ENCODE peak calls at places on chromosomes 12 and 14, in four cellular contexts. P is fibroblast of lung; A is naive thymus-derived CD8-positive, alpha-beta T cell; U is HL-60. E is an unnamed sample.

GRCh38 chr12:54231236-54231635 is 42.5 kb upstream of the SMUG1 start:
- DNase-seq in A (no peak), P (no peak), U (no peak), E (no peak)

GRCh38 chr14:81033841-81034240 is 78.4 kb downstream of the TSHR start:
- DNase-seq in P (no peak), U (peak; percentile 34), A (no peak), E (no peak)

GRCh38 chr12:21656931-21657335 is 709 bp downstream of the LDHB start:
- DNase-seq in U (no peak), A (peak; percentile 33), P (peak; percentile 58), E (peak; percentile 47)

GRCh38 chr12:132140501-132140900 is 3.6 kb downstream of the DDX51 start:
- DNase-seq in P (no peak), U (no peak), A (peak; percentile 11), E (no peak)

GRCh38 chr14:100524233-100524932 is 62.8 kb downstream of the BEGAIN start:
- DNase-seq in U (no peak), P (no peak), A (peak; percentile 13), E (no peak)

GRCh38 chr12:109968032-109968420 is 28.1 kb downstream of the GIT2 start:
- DNase-seq in U (no peak), P (no peak), A (no peak), E (no peak)

GRCh38 chr12:122956028-122956427 is 10.2 kb downstream of the ABCB9 start:
- DNase-seq in U (no peak), A (no peak), P (no peak), E (no peak)

GRCh38 chr14:95741051-95741490 is 27.1 kb upstream of the TCL1A start:
- DNase-seq in A (no peak), U (no peak), P (no peak), E (no peak)

GRCh38 chr12:99957866-99958466 is 26.8 kb downstream of the ANKS1B start:
- DNase-seq in U (no peak), P (no peak), A (no peak), E (no peak)

GRCh38 chr14:77195766-77196165 is 14.2 kb downstream of the TMEM63C start:
- DNase-seq in A (no peak), P (no peak), U (no peak), E (no peak)

GRCh38 chr14:77584809-77585208 is 31.6 kb downstream of the SPTLC2 start:
- DNase-seq in A (no peak), P (no peak), U (no peak), E (no peak)

GRCh38 chr12:94260017-94260416 is 111.6 kb downstream of the PLXNC1 start:
- DNase-seq in A (no peak), P (no peak), U (no peak), E (no peak)

GRCh38 chr14:51290132-51290531 is 50.1 kb downstream of the TMX1 start:
- DNase-seq in A (no peak), U (no peak), P (no peak), E (no peak)

GRCh38 chr12:113246478-113247122 is 25.3 kb downstream of the TPCN1 start:
- DNase-seq in U (no peak), A (no peak), P (no peak), E (no peak)

GRCh38 chr12:121805171-121805687 is 1.4 kb downstream of the SETD1B start:
- DNase-seq in U (no peak), A (no peak), P (peak; percentile 56), E (no peak)

GRCh38 chr14:105857816-105858675 is 331.7 kb downstream of the TMEM121 start:
- DNase-seq in A (peak; percentile 15), P (no peak), U (no peak), E (no peak)

GRCh38 chr12:100646896-100647295 is 73.4 kb downstream of the GAS2L3 start:
- DNase-seq in P (no peak), U (no peak), A (no peak), E (no peak)

GRCh38 chr14:64572721-64573508 is 23.2 kb downstream of the PPP1R36 start:
- DNase-seq in P (peak; percentile 77), U (no peak), A (no peak), E (no peak)

GRCh38 chr14:100890451-100890850 is 13.1 kb downstream of the RTL1 start:
- DNase-seq in A (peak; percentile 9), U (no peak), P (no peak), E (no peak)

GRCh38 chr14:30786701-30787100 is 87.7 kb upstream of the COCH start:
- DNase-seq in P (no peak), U (no peak), A (no peak), E (no peak)

E was measured in HCEC 1CT.